ENCODE peak calls at places on chromosome 2, in four cellular contexts. O is breast epithelium, X is fibroblast of lung, G is PC-9. J is an unnamed sample.

GRCh38 chr2:33240178-33240577 is 236.3 kb upstream of the RASGRP3 start:
- DNase-seq in O (no peak), X (peak; percentile 72), G (no peak), J (no peak)

GRCh38 chr2:109470121-109470921 is 143.4 kb downstream of the SEPTIN10 start:
- DNase-seq in O (no peak), X (peak; percentile 51), G (peak; percentile 87), J (peak; percentile 90)

GRCh38 chr2:228866781-228867180 is 404.3 kb downstream of the PID1 start:
- DNase-seq in O (no peak), X (no peak), G (no peak), J (no peak)

GRCh38 chr2:226333388-226333787 is 466.2 kb downstream of the IRS1 start:
- DNase-seq in O (no peak), X (no peak), G (no peak), J (no peak)

GRCh38 chr2:71611781-71612545 is 158.6 kb downstream of the DYSF start:
- DNase-seq in O (peak; percentile 13), X (no peak), G (no peak), J (peak; percentile 81)

GRCh38 chr2:218733615-218734021 is 23.0 kb downstream of the TTLL4 start:
- DNase-seq in O (peak; percentile 72), X (peak; percentile 78), G (no peak), J (no peak)

GRCh38 chr2:67012165-67012564 is 385.0 kb upstream of the ETAA1 start:
- DNase-seq in O (no peak), X (no peak), G (no peak), J (no peak)

GRCh38 chr2:129178356-129178755 is 801.1 kb upstream of the RAB6C start:
- DNase-seq in O (no peak), X (peak; percentile 29), G (no peak), J (no peak)

GRCh38 chr2:119820275-119820674 is 60.6 kb downstream of the PTPN4 start:
- DNase-seq in O (no peak), X (peak; percentile 56), G (no peak), J (no peak)

GRCh38 chr2:175853110-175853509 is 149.0 kb downstream of the LNPK start:
- DNase-seq in O (no peak), X (no peak), G (no peak), J (no peak)

GRCh38 chr2:197028230-197028629 is 101.7 kb upstream of the PGAP1 start:
- DNase-seq in O (no peak), X (peak; percentile 75), G (peak; percentile 22), J (no peak)

GRCh38 chr2:235132641-235133040 is 180.8 kb downstream of the SH3BP4 start:
- DNase-seq in O (no peak), X (no peak), G (no peak), J (no peak)
- H3K4me3 ChIP-seq in O (no peak overlapping the region), X (no peak overlapping the region), G (no peak overlapping the region), J (no peak overlapping the region)

GRCh38 chr2:64915510-64915900 is 73.7 kb upstream of the SLC1A4 start:
- DNase-seq in O (no peak), X (no peak), G (no peak), J (peak; percentile 23)

GRCh38 chr2:64914735-64915509 is 74.3 kb upstream of the SLC1A4 start:
- DNase-seq in O (no peak), X (peak; percentile 63), G (no peak), J (peak; percentile 36)

GRCh38 chr2:64910972-64911433 is 78.2 kb upstream of the SLC1A4 start:
- DNase-seq in O (no peak), X (no peak), G (no peak), J (no peak)

GRCh38 chr2:64914247-64914646 is 75.0 kb upstream of the SLC1A4 start:
- DNase-seq in O (no peak), X (no peak), G (no peak), J (no peak)

GRCh38 chr2:64913357-64913869 is 75.8 kb upstream of the SLC1A4 start:
- DNase-seq in O (no peak), X (no peak), G (peak; percentile 69), J (no peak)
- TF ChIP-seq CTCF in O (no peak), X (no peak), G (peak; percentile 60), J (no peak)

GRCh38 chr2:237195396-237196119 is 109.9 kb downstream of the COPS8 start:
- DNase-seq in O (no peak), X (no peak), G (peak; percentile 16), J (no peak)
- H3K27ac ChIP-seq in O (no peak overlapping the region), X (no peak overlapping the region), G (no peak overlapping the region), J (no peak overlapping the region)

GRCh38 chr2:149329470-149330126 is 789 bp upstream of the LYPD6 start:
- DNase-seq in O (peak; percentile 42), X (peak; percentile 58), G (peak; percentile 36), J (peak; percentile 95)
- H3K4me3 ChIP-seq in O (peak overlapping the region; percentile 71), X (peak overlapping the region; percentile 73), G (peak overlapping the region; percentile 85), J (peak overlapping the region; percentile 69)

GRCh38 chr2:41167014-41167413 is 715.1 kb upstream of the SLC8A1 start:
- DNase-seq in O (no peak), X (no peak), G (no peak), J (no peak)

GRCh38 chr2:41170589-41170988 is 718.7 kb upstream of the SLC8A1 start:
- DNase-seq in O (no peak), X (no peak), G (no peak), J (no peak)

GRCh38 chr2:41169744-41170143 is 717.9 kb upstream of the SLC8A1 start:
- DNase-seq in O (no peak), X (no peak), G (no peak), J (no peak)
- TF ChIP-seq CTCF in O (no peak), X (no peak), G (no peak), J (no peak)

DNA sequence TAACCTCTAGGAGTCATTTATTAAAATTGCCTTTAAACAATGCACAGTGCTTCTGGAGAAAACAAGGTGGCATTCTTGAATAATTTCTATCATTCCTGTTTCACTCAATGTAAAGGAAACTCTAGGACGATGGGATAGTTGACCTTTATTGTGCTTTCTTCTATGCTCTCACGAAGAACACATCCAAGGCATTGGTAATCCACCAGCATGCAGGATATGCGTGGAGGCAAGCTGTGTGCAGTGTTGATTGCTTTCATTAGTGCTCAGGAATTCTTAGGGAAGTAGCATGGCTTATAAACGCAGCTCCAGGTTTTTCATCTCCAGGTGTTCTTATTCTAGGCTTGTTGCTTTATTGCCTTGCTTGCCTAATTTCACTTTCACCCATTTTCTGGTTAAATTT is 58.4 kb upstream of the CAVIN2 start:
- DNase-seq in O (no peak), X (no peak), G (no peak), J (no peak)
- H3K27ac ChIP-seq in O (no peak overlapping the region), X (no peak overlapping the region), G (no peak overlapping the region), J (no peak overlapping the region)

DNA sequence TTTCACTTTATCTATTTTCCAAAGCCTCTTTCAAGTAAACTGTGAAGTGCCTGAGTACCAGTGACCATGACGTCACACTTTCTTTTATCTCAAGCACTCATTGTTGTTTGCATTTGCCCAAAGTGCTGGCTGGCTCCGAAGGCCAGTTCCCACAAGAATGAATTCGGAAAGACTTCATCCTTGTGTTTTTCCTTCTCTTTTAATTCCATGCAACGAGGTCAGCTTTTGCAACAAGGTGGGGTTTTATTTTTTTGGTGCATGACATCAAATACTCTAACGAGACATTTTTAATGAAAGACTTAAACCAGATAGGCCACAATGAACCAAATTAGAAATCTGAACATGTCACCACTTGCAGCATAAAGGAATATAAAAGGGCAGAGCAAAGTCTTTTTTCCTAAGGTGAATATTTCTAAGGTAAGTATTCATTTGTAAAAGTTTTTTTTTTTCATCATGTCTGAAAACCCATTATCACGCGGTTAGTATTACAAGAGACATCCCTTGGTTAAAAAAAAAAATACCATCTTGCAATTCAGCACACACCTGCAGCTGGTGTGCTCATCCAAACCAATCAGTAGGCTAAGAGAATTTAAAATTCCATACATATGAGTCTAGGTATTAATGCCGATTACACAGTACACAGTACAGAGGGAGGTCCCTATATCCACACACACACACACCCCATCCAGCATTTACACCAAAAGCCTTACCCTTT is 2.4 kb downstream of the ARL4C start:
- DNase-seq in O (peak; percentile 40), X (peak; percentile 66), G (peak; percentile 16), J (peak; percentile 92)
- H3K4me3 ChIP-seq in O (peak overlapping the region; percentile 72), X (peak overlapping the region; percentile 86), G (peak overlapping the region; percentile 91), J (peak overlapping the region; percentile 86)

GRCh38 chr2:85830645-85831044 is 58.1 kb downstream of the ST3GAL5 start:
- DNase-seq in O (peak; percentile 4), X (no peak), G (no peak), J (no peak)
- TF ChIP-seq CTCF in O (no peak), X (no peak), G (no peak), J (peak; percentile 16)

GRCh38 chr2:86744152-86744551 is 24.1 kb downstream of the RMND5A start:
- DNase-seq in O (no peak), X (no peak), G (no peak), J (no peak)

GRCh38 chr2:86751778-86752177 is 31.7 kb downstream of the RMND5A start:
- DNase-seq in O (no peak), X (no peak), G (no peak), J (no peak)

GRCh38 chr2:86750240-86750839 is 30.2 kb downstream of the RMND5A start:
- DNase-seq in O (no peak), X (peak; percentile 23), G (no peak), J (no peak)

GRCh38 chr2:86747708-86748627 is 27.9 kb downstream of the RMND5A start:
- DNase-seq in O (no peak), X (peak; percentile 94), G (no peak), J (no peak)

GRCh38 chr2:86746903-86747302 is 26.8 kb downstream of the RMND5A start:
- DNase-seq in O (no peak), X (no peak), G (no peak), J (no peak)
- H3K27ac ChIP-seq in O (no peak overlapping the region), X (no peak overlapping the region), G (peak overlapping the region; percentile 70), J (no peak overlapping the region)

DNA sequence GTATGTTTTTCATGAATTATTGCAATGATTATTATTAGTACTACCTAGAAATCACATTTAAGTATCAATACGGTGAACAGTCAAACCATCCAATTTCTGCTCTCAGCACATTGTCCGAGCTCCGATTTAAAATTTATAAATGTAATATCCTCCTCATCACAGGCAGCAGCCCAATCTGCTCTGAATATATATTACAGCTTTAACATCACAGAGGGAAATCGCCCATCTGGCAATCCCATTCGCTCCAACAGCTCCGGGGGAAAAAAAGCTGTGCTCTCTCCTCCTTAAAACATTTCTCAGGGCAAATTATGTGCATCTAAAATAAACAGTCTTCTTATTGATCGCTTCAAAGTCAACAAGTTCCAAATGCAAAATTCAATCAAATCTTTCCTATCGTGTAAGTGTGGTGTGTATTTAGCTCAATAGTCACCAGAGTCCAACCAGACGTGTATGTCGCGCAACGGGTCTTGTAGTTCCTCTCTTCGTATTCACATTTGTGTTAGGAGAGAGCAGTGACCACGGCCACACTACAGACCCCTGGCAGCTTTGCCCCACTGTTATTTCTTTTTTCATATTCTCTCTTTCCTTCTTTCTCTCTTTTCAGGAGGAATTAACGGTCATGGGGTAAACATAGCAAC is 2.4 kb downstream of the FIGN start:
- DNase-seq in O (no peak), X (peak; percentile 58), G (no peak), J (peak; percentile 26)
- H3K4me3 ChIP-seq in O (peak overlapping the region; percentile 23), X (peak overlapping the region; percentile 95), G (no peak overlapping the region), J (peak overlapping the region; percentile 78)

J was measured in osteoblast.